ENCODE peak calls at places on chromosomes 4 and X, in seven cellular contexts. One of them, this sample, is unnamed. For H3K36me3 and H3K4me1, the result is how much of the 10 kb centered on the place peaks cover.

GRCh38 chr4:73589887-73590801 is 30.1 kb downstream of the RASSF6 start:
- DNase-seq in endodermal cell: no peak
- DNase-seq in fibroblast of lung: peak
- DNase-seq in breast epithelium: no peak
- DNase-seq in upper lobe of right lung: no peak
- DNase-seq in astrocyte: peak
- DNase-seq in colonic mucosa: no peak
- DNase-seq in this sample: no peak

GRCh38 chr4:184330008-184330400 is 112.3 kb upstream of the ENPP6 start:
- DNase-seq in endodermal cell: no peak
- DNase-seq in fibroblast of lung: peak
- DNase-seq in breast epithelium: peak
- DNase-seq in upper lobe of right lung: peak
- DNase-seq in astrocyte: peak
- DNase-seq in colonic mucosa: no peak
- DNase-seq in this sample: no peak

GRCh38 chrX:153746359-153746758 is 17.7 kb upstream of the PLXNB3 start:
- DNase-seq in endodermal cell: no peak
- DNase-seq in fibroblast of lung: no peak
- DNase-seq in breast epithelium: no peak
- DNase-seq in upper lobe of right lung: no peak
- DNase-seq in astrocyte: no peak
- DNase-seq in colonic mucosa: no peak
- DNase-seq in this sample: no peak

GRCh38 chrX:25011589-25012432 is 4.0 kb downstream of the ARX start:
- DNase-seq in endodermal cell: peak
- DNase-seq in fibroblast of lung: no peak
- DNase-seq in breast epithelium: no peak
- DNase-seq in upper lobe of right lung: no peak
- DNase-seq in astrocyte: no peak
- DNase-seq in colonic mucosa: no peak
- DNase-seq in this sample: no peak

GRCh38 chr4:151418385-151418784 is 9.4 kb downstream of the FHIP1A start:
- DNase-seq in endodermal cell: no peak
- DNase-seq in fibroblast of lung: peak
- DNase-seq in breast epithelium: no peak
- DNase-seq in upper lobe of right lung: no peak
- DNase-seq in astrocyte: peak
- DNase-seq in colonic mucosa: peak
- DNase-seq in this sample: no peak

GRCh38 chr4:95599777-95600436 is 51.1 kb upstream of the UNC5C start:
- DNase-seq in endodermal cell: no peak
- DNase-seq in fibroblast of lung: no peak
- DNase-seq in breast epithelium: no peak
- DNase-seq in upper lobe of right lung: no peak
- DNase-seq in astrocyte: no peak
- DNase-seq in colonic mucosa: no peak
- DNase-seq in this sample: no peak

GRCh38 chrX:133444952-133445831 is 29.9 kb upstream of the GPC4 start:
- DNase-seq in endodermal cell: peak
- DNase-seq in fibroblast of lung: peak
- DNase-seq in breast epithelium: no peak
- DNase-seq in upper lobe of right lung: no peak
- DNase-seq in astrocyte: peak
- DNase-seq in colonic mucosa: peak
- DNase-seq in this sample: no peak

GRCh38 chrX:85243761-85244410 is at the start of the genes SATL1 and ZNF711:
- DNase-seq in endodermal cell: peak
- DNase-seq in fibroblast of lung: peak
- DNase-seq in breast epithelium: peak
- DNase-seq in upper lobe of right lung: peak
- DNase-seq in astrocyte: peak
- DNase-seq in colonic mucosa: peak
- DNase-seq in this sample: no peak

GRCh38 chr4:95102391-95102790 is 344.6 kb downstream of the BMPR1B start:
- DNase-seq in endodermal cell: no peak
- DNase-seq in fibroblast of lung: no peak
- DNase-seq in breast epithelium: no peak
- DNase-seq in upper lobe of right lung: no peak
- DNase-seq in astrocyte: no peak
- DNase-seq in colonic mucosa: no peak
- DNase-seq in this sample: no peak

GRCh38 chrX:12878536-12878935 is 11.7 kb downstream of the TLR7 start:
- DNase-seq in endodermal cell: no peak
- DNase-seq in fibroblast of lung: no peak
- DNase-seq in breast epithelium: no peak
- DNase-seq in upper lobe of right lung: no peak
- DNase-seq in astrocyte: no peak
- DNase-seq in colonic mucosa: no peak
- DNase-seq in this sample: no peak

GRCh38 chr4:43456383-43456782 is 563.9 kb downstream of the GRXCR1 start:
- DNase-seq in endodermal cell: no peak
- DNase-seq in fibroblast of lung: peak
- DNase-seq in breast epithelium: no peak
- DNase-seq in upper lobe of right lung: no peak
- DNase-seq in astrocyte: peak
- DNase-seq in colonic mucosa: no peak
- DNase-seq in this sample: no peak

GRCh38 chrX:18390941-18391538 is 34.4 kb upstream of the CDKL5 start:
- DNase-seq in endodermal cell: peak
- DNase-seq in fibroblast of lung: peak
- DNase-seq in breast epithelium: peak
- DNase-seq in upper lobe of right lung: peak
- DNase-seq in astrocyte: peak
- DNase-seq in colonic mucosa: peak
- DNase-seq in this sample: peak

GRCh38 chr4:156945532-156945931 is 26.1 kb downstream of the PDGFC start:
- DNase-seq in endodermal cell: no peak
- DNase-seq in fibroblast of lung: peak
- DNase-seq in breast epithelium: no peak
- DNase-seq in upper lobe of right lung: no peak
- DNase-seq in astrocyte: peak
- DNase-seq in colonic mucosa: no peak
- DNase-seq in this sample: no peak

GRCh38 chr4:162699629-162700028 is 467.1 kb downstream of the NAF1 start:
- DNase-seq in endodermal cell: no peak
- DNase-seq in fibroblast of lung: no peak
- DNase-seq in breast epithelium: no peak
- DNase-seq in upper lobe of right lung: no peak
- DNase-seq in astrocyte: no peak
- DNase-seq in colonic mucosa: no peak
- DNase-seq in this sample: no peak

GRCh38 chr4:19187104-19187503 is 1064.6 kb upstream of the SLIT2 start:
- DNase-seq in endodermal cell: no peak
- DNase-seq in fibroblast of lung: peak
- DNase-seq in breast epithelium: no peak
- DNase-seq in upper lobe of right lung: no peak
- DNase-seq in astrocyte: peak
- DNase-seq in colonic mucosa: no peak
- DNase-seq in this sample: no peak

GRCh38 chr4:2252530-2252924 is 9.4 kb downstream of the MXD4 start:
- DNase-seq in endodermal cell: no peak
- DNase-seq in fibroblast of lung: no peak
- DNase-seq in breast epithelium: no peak
- DNase-seq in upper lobe of right lung: no peak
- DNase-seq in astrocyte: no peak
- DNase-seq in colonic mucosa: peak
- DNase-seq in this sample: no peak

GRCh38 chrX:16240231-16240905 is 73.1 kb downstream of the MAGEB17 start:
- DNase-seq in endodermal cell: no peak
- DNase-seq in fibroblast of lung: peak
- DNase-seq in breast epithelium: no peak
- DNase-seq in upper lobe of right lung: no peak
- DNase-seq in astrocyte: peak
- DNase-seq in colonic mucosa: no peak
- DNase-seq in this sample: no peak

GRCh38 chr4:2274320-2275043 is 12.6 kb upstream of the MXD4 start:
- DNase-seq in endodermal cell: no peak
- DNase-seq in fibroblast of lung: no peak
- DNase-seq in breast epithelium: no peak
- DNase-seq in upper lobe of right lung: no peak
- DNase-seq in astrocyte: no peak
- DNase-seq in colonic mucosa: no peak
- DNase-seq in this sample: no peak

GRCh38 chrX:153459976-153460375 is 10.4 kb downstream of the HAUS7 start:
- DNase-seq in endodermal cell: no peak
- DNase-seq in fibroblast of lung: peak
- DNase-seq in breast epithelium: no peak
- DNase-seq in upper lobe of right lung: no peak
- DNase-seq in astrocyte: peak
- DNase-seq in colonic mucosa: no peak
- DNase-seq in this sample: no peak

GRCh38 chrX:1424452-1424851 is 28.3 kb downstream of the ASMTL start:
- DNase-seq in endodermal cell: no peak
- DNase-seq in fibroblast of lung: no peak
- DNase-seq in breast epithelium: no peak
- DNase-seq in upper lobe of right lung: peak
- DNase-seq in astrocyte: no peak
- DNase-seq in colonic mucosa: no peak
- DNase-seq in this sample: no peak

GRCh38 chrX:1423215-1423614 is 29.5 kb downstream of the ASMTL start:
- DNase-seq in endodermal cell: no peak
- DNase-seq in fibroblast of lung: no peak
- DNase-seq in breast epithelium: no peak
- DNase-seq in upper lobe of right lung: peak
- DNase-seq in astrocyte: no peak
- DNase-seq in colonic mucosa: no peak
- DNase-seq in this sample: no peak

GRCh38 chrX:1427756-1428155 is 25.0 kb downstream of the ASMTL start:
- DNase-seq in endodermal cell: no peak
- DNase-seq in fibroblast of lung: no peak
- DNase-seq in breast epithelium: no peak
- DNase-seq in upper lobe of right lung: peak
- DNase-seq in astrocyte: no peak
- DNase-seq in colonic mucosa: no peak
- DNase-seq in this sample: no peak

GRCh38 chrX:1422135-1422465 is 30.2 kb upstream of the SLC25A6 start:
- DNase-seq in endodermal cell: no peak
- DNase-seq in fibroblast of lung: no peak
- DNase-seq in breast epithelium: no peak
- DNase-seq in upper lobe of right lung: peak
- DNase-seq in astrocyte: no peak
- DNase-seq in colonic mucosa: no peak
- DNase-seq in this sample: no peak

DNA sequence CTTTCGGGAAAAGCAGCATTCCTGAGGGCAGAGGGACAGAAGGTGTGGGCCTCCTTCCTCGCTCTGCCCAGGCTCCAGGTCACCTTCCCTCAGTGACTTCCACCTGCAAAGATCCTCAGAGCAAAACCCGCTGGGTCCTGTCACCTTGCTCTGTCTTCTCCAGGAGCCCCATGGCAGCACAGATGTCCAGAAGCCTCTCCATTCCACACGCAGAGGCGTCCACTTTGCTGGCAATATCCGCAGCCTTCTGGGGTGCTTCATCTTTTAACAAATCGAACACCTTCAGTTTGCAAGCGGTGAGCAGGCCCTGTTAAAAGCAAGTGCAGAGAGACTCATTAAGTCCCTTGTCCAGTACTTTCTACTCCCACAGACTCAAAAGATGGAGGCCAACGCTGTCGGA is 27.3 kb downstream of the ASMTL start:
- DNase-seq in endodermal cell: no peak
- DNase-seq in fibroblast of lung: no peak
- DNase-seq in breast epithelium: no peak
- DNase-seq in upper lobe of right lung: peak
- DNase-seq in astrocyte: no peak
- DNase-seq in colonic mucosa: no peak
- DNase-seq in this sample: no peak
- H3K36me3 ChIP-seq in endodermal cell: under half
- H3K36me3 ChIP-seq in fibroblast of lung: under half
- H3K36me3 ChIP-seq in breast epithelium: under half
- H3K36me3 ChIP-seq in upper lobe of right lung: under half
- H3K36me3 ChIP-seq in astrocyte: under half
- H3K36me3 ChIP-seq in colonic mucosa: under half
- H3K36me3 ChIP-seq in this sample: under half

DNA sequence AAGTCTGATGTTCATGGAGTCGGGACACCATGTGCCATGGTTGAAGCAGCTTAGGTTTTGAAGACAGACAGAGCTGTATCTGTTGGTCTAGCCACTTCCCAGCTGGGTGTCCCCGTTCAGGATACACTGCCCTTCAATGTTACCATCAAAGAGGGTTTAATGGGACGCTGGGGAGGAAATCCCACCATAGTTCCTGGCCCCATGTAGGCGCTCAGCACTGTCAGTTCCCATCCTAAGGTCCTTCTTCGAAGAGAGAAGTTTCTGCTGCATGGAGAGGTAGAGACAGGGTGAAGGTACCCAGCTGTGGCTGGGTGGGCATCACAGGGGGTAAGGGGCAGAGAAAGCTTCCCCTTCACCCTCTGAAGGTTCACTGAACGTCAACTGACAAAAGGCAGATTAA is 3.7 kb downstream of the MGST2 start:
- DNase-seq in endodermal cell: no peak
- DNase-seq in fibroblast of lung: no peak
- DNase-seq in breast epithelium: no peak
- DNase-seq in upper lobe of right lung: no peak
- DNase-seq in astrocyte: no peak
- DNase-seq in colonic mucosa: no peak
- DNase-seq in this sample: no peak
- H3K4me1 ChIP-seq in endodermal cell: under half
- H3K4me1 ChIP-seq in fibroblast of lung: under half
- H3K4me1 ChIP-seq in breast epithelium: under half
- H3K4me1 ChIP-seq in upper lobe of right lung: under half
- H3K4me1 ChIP-seq in astrocyte: under half
- H3K4me1 ChIP-seq in colonic mucosa: under half
- H3K4me1 ChIP-seq in this sample: under half

GRCh38 chr4:5801696-5802095 is 90.7 kb downstream of the EVC start:
- DNase-seq in endodermal cell: no peak
- DNase-seq in fibroblast of lung: no peak
- DNase-seq in breast epithelium: no peak
- DNase-seq in upper lobe of right lung: no peak
- DNase-seq in astrocyte: no peak
- DNase-seq in colonic mucosa: no peak
- DNase-seq in this sample: no peak
- H3K36me3 ChIP-seq in endodermal cell: under half
- H3K36me3 ChIP-seq in fibroblast of lung: under half
- H3K36me3 ChIP-seq in breast epithelium: under half
- H3K36me3 ChIP-seq in upper lobe of right lung: under half
- H3K36me3 ChIP-seq in astrocyte: under half
- H3K36me3 ChIP-seq in colonic mucosa: under half
- H3K36me3 ChIP-seq in this sample: under half

DNA sequence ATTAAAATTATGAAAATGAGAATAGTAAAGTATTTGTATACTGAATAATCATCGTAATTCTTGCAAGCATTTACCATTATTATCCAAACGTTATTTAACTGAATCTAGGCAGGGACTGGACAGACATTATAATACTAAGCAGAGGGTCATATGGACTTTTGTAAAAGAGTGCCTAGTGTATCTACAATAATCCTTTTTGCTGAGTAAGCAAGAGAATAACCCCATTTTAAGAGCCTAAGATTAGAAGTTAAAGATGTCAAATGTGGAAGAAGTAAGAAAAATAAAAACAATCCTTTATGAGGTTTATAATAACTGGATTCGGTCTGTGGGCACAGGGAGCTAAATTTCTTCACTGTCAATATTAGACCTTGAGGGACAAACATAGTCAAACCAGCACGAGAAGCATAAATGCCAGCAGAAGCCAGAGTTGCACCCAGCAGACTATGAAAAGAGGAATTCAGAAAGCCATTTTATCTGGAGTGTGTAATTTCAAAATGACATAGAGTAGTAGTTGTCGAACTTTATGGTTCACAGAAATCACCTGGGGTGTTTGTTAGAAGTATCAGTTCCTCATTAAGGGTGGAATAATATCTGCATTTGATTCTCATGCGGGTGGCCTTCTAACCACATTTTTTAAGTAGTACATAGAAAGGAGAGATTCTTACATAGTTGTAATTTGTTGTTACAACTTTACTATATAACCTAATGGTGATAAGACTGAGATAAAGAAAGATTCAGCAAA is 39.7 kb upstream of the DCLK2 start:
- DNase-seq in endodermal cell: no peak
- DNase-seq in fibroblast of lung: no peak
- DNase-seq in breast epithelium: no peak
- DNase-seq in upper lobe of right lung: no peak
- DNase-seq in astrocyte: no peak
- DNase-seq in colonic mucosa: no peak
- DNase-seq in this sample: no peak
- H3K4me1 ChIP-seq in endodermal cell: under half
- H3K4me1 ChIP-seq in fibroblast of lung: under half
- H3K4me1 ChIP-seq in breast epithelium: under half
- H3K4me1 ChIP-seq in upper lobe of right lung: under half
- H3K4me1 ChIP-seq in astrocyte: under half
- H3K4me1 ChIP-seq in colonic mucosa: under half
- H3K4me1 ChIP-seq in this sample: under half

This sample was measured in effector memory CD4-positive, alpha-beta T cell.